ENCODE peak calls at places on chromosomes 7 and 10, in four cellular contexts. F is K562, S is IMR-90, W is keratinocyte. R is an unnamed sample. For H3K9me1, the result is how much of the 10 kb centered on the place peaks cover.

GRCh38 chr10:30538086-30538485 is 91.5 kb downstream of the LYZL2 start:
- DNase-seq in F (no peak), S (peak), W (no peak), R (no peak)

GRCh38 chr7:128448751-128449300 is 6.9 kb upstream of the HILPDA start:
- DNase-seq in F (no peak), S (no peak), W (no peak), R (no peak)

GRCh38 chr10:119416855-119417254 is 125.7 kb downstream of the RGS10 start:
- DNase-seq in F (peak), S (peak), W (no peak), R (peak)

GRCh38 chr10:62079885-62080559 is 178.5 kb downstream of the ARID5B start:
- DNase-seq in F (no peak), S (no peak), W (no peak), R (no peak)

GRCh38 chr10:600234-600633 is 89.2 kb downstream of the DIP2C start:
- DNase-seq in F (no peak), S (no peak), W (no peak), R (no peak)

GRCh38 chr10:95246582-95247051 is 44.2 kb downstream of the PDLIM1 start:
- DNase-seq in F (peak), S (peak), W (no peak), R (peak)

GRCh38 chr10:55174419-55174818 is 373.4 kb upstream of the PCDH15 start:
- DNase-seq in F (no peak), S (no peak), W (no peak), R (no peak)

GRCh38 chr7:85765698-85766298 is 578.9 kb upstream of the SEMA3D start:
- DNase-seq in F (no peak), S (no peak), W (no peak), R (no peak)

GRCh38 chr7:87347207-87347606 is 1.7 kb downstream of the CROT start:
- DNase-seq in F (no peak), S (no peak), W (no peak), R (no peak)

GRCh38 chr7:138257459-138258193 is 181.4 kb downstream of the AKR1D1 start:
- DNase-seq in F (peak), S (no peak), W (no peak), R (peak)

GRCh38 chr10:132446661-132447445 is 49.9 kb downstream of the PWWP2B start:
- DNase-seq in F (peak), S (peak), W (peak), R (no peak)

GRCh38 chr7:45092100-45092930 is 3.5 kb upstream of the NACAD start:
- DNase-seq in F (peak), S (peak), W (no peak), R (no peak)

GRCh38 chr10:35012781-35013180 is 77.4 kb downstream of the CUL2 start:
- DNase-seq in F (no peak), S (no peak), W (no peak), R (no peak)

GRCh38 chr7:31744294-31744874 is 57.4 kb downstream of the PPP1R17 start:
- DNase-seq in F (peak), S (peak), W (no peak), R (peak)

GRCh38 chr7:46393142-46393541 is 472.1 kb upstream of the IGFBP3 start:
- DNase-seq in F (no peak), S (peak), W (no peak), R (no peak)

GRCh38 chr7:75638607-75639070 is 100.1 kb downstream of the HIP1 start:
- DNase-seq in F (no peak), S (peak), W (no peak), R (peak)

GRCh38 chr7:5702876-5703571 is 78.4 kb downstream of the RNF216 start:
- DNase-seq in F (no peak), S (peak), W (no peak), R (no peak)

GRCh38 chr10:3136763-3137611 is 35.6 kb downstream of the PITRM1 start:
- DNase-seq in F (no peak), S (peak), W (no peak), R (no peak)

GRCh38 chr10:91838199-91838598 is 40.0 kb downstream of the TNKS2 start:
- DNase-seq in F (peak), S (no peak), W (no peak), R (no peak)

GRCh38 chr10:115082521-115082920 is 10.6 kb upstream of the ATRNL1 start:
- DNase-seq in F (no peak), S (no peak), W (no peak), R (peak)

GRCh38 chr7:2034291-2035201 is 198.2 kb downstream of the MAD1L1 start:
- DNase-seq in F (no peak), S (no peak), W (no peak), R (no peak)

GRCh38 chr7:150806863-150807262 is 6.3 kb downstream of the TMEM176A start:
- DNase-seq in F (no peak), S (no peak), W (no peak), R (no peak)
- H3K9me1 ChIP-seq in F (under half), S (under half), W (under half), R (under half)

DNA sequence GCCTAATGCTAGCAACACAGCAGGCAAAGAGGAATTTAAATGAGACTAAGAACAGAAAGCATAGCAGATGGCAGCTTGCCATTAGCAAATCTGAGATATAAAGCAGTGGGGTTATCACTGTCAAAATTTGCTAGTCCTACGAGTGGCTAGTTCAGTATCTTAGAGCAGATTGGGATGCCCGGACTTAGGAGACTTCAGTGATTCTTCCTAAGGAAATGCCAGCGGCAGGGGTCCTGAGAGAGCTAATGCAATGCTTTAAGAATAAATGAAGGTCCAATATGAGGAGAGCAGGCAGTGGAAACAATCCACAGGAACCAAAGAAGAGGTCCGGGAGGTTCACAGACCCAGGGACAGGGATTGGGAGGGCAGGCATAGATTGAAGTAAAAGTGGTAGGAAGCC is 169.3 kb upstream of the NPSR1 start:
- DNase-seq in F (no peak), S (no peak), W (no peak), R (no peak)
- H3K9me1 ChIP-seq in F (under half), S (under half), W (under half), R (under half)

DNA sequence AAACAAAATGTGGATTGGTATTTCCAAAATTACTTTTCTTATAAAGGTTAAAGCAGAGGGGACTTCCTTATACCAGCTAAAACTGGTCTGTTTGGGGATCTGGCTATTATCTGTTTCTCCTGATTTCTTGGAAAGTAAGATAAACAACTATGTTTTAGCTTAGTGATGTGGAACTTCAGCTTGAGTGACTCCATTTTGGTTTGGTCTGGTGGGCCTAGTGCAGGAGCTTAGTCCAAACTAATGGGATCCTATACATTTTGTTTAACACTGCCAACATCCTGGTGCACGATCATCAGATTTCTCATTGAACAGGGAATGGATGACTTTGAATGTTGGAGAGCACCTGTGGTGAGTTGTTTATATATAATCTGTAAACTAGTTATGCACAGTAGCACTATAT is 283.6 kb downstream of the ADK start:
- DNase-seq in F (no peak), S (no peak), W (no peak), R (no peak)
- H3K9me1 ChIP-seq in F (under half), S (under half), W (under half), R (under half)

GRCh38 chr7:149767068-149767467 is 6.3 kb downstream of the ZNF467 start:
- DNase-seq in F (no peak), S (no peak), W (no peak), R (no peak)

GRCh38 chr7:149766215-149766614 is 7.2 kb downstream of the ZNF467 start:
- DNase-seq in F (no peak), S (no peak), W (no peak), R (no peak)

GRCh38 chr7:149764481-149765398 is 8.6 kb downstream of the ZNF467 start:
- DNase-seq in F (no peak), S (no peak), W (no peak), R (no peak)

GRCh38 chr7:149763563-149764240 is 9.7 kb downstream of the ZNF467 start:
- DNase-seq in F (no peak), S (no peak), W (no peak), R (no peak)

DNA sequence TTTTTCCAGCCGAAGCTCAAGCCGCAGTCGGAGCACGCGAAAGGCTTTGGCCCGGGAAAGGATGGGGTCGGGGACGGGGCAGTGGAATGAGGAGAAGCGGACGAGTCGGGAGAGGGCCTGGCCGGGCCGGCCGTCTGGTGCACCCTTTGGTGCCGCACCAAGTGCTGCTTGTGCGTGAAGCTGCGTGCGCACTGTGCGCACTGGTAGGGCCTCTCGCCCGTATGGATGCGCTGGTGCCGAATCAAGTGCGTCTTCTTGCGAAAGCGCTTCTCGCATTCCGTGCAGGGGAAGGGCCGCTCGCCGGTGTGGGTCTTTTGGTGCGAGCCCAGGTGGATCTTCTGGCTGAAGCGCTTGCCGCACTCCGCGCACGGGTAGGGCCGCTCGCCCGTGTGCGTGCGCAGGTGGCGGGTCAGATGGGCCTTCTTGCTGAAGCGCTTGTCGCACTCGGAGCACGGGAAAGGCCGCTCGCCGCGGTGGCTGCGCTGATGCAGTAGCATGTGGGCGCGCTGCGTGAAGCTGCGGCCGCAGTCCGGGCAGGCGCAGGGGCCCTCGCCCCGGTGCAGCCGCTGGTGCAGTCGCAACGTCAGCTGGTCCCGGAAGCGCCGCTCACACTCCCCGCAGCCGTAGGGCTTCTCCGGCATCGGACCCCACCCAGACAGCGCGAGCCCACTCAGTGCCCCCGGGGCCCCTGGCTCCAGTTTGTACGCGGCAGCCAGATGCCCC is 7.8 kb downstream of the ZNF467 start:
- DNase-seq in F (no peak), S (no peak), W (no peak), R (no peak)
- H3K9me1 ChIP-seq in F (under half), S (under half), W (under half), R (under half)

GRCh38 chr7:77352688-77353406 is 63.3 kb downstream of the GSAP start:
- DNase-seq in F (no peak), S (peak), W (no peak), R (no peak)

GRCh38 chr7:77354484-77354883 is 61.7 kb downstream of the GSAP start:
- DNase-seq in F (no peak), S (no peak), W (no peak), R (no peak)

GRCh38 chr7:77353911-77354310 is 62.2 kb downstream of the GSAP start:
- DNase-seq in F (no peak), S (no peak), W (no peak), R (no peak)

GRCh38 chr7:77353407-77353721 is 62.8 kb downstream of the GSAP start:
- DNase-seq in F (no peak), S (no peak), W (no peak), R (no peak)

GRCh38 chr7:77354914-77355313 is 61.2 kb downstream of the GSAP start:
- DNase-seq in F (no peak), S (no peak), W (no peak), R (no peak)
- H3K9me1 ChIP-seq in F (under half), S (under half), W (under half), R (under half)

GRCh38 chr7:36217961-36218284 is 64.9 kb downstream of the EEPD1 start:
- DNase-seq in F (no peak), S (no peak), W (no peak), R (no peak)

GRCh38 chr7:36215017-36215621 is 62.1 kb downstream of the EEPD1 start:
- DNase-seq in F (no peak), S (no peak), W (no peak), R (no peak)

GRCh38 chr7:36219429-36219828 is 66.4 kb downstream of the EEPD1 start:
- DNase-seq in F (no peak), S (no peak), W (no peak), R (no peak)

GRCh38 chr7:36216063-36216684 is 63.1 kb downstream of the EEPD1 start:
- DNase-seq in F (no peak), S (peak), W (no peak), R (no peak)

GRCh38 chr7:36217211-36217960 is 64.3 kb downstream of the EEPD1 start:
- DNase-seq in F (no peak), S (no peak), W (no peak), R (no peak)
- H3K9me1 ChIP-seq in F (under half), S (under half), W (under half), R (under half)

DNA sequence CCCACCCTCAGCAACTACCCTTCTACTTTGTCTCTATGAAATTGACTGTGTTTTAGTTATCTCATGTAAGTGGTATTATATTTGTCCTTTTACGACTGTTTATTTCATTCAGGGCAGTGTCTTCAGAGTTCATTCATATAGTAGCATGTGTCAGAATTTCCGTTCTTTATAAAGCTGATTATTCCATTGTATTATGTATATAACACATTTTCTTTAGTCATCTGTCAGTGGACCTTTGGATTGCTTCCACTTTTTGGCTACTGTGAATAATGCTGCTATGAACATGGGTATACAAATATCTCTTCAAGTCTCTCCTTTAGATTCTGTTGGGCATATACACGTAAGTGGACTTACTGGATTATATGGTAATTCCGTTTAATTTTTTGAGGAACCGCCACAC is 14.5 kb downstream of the SLF2 start:
- DNase-seq in F (no peak), S (no peak), W (no peak), R (peak)
- H3K9me1 ChIP-seq in F (under half), S (under half), W (under half), R (under half)

GRCh38 chr10:53624722-53625121 is 852.1 kb upstream of the MBL2 start:
- DNase-seq in F (no peak), S (no peak), W (no peak), R (no peak)
- H3K9me1 ChIP-seq in F (under half), S (under half), W (under half), R (under half)

R was measured in endothelial cell of umbilical vein.